ENCODE peak calls at places on chromosomes 11 and 22, in eight cellular contexts. One of them, this sample, is unnamed.
A peak's percentile ranks its signal among the peaks of the same experiment; 100 is the strongest.

GRCh38 chr11:125968363-125968762 is 22.5 kb downstream of the VSIG10L2 start:
- DNase-seq in AML-193: peak; percentile 26
- DNase-seq in iPS DF 6.9: no peak
- DNase-seq in adrenal gland: no peak
- DNase-seq in naive thymus-derived CD4-positive, alpha-beta T cell: no peak
- DNase-seq in AG08396: no peak
- DNase-seq in neural crest cell: no peak
- DNase-seq in A549: no peak
- DNase-seq in this sample: no peak

GRCh38 chr11:90243534-90243933 is 20.7 kb upstream of the CHORDC1 start:
- DNase-seq in naive thymus-derived CD4-positive, alpha-beta T cell: no peak
- DNase-seq in adrenal gland: no peak
- DNase-seq in neural crest cell: no peak
- DNase-seq in AG08396: no peak
- DNase-seq in AML-193: no peak
- DNase-seq in iPS DF 6.9: no peak
- DNase-seq in A549: no peak
- DNase-seq in this sample: no peak

GRCh38 chr22:25086902-25087282 is 112.8 kb upstream of the CRYBB3 start:
- DNase-seq in AML-193: no peak
- DNase-seq in A549: no peak
- DNase-seq in iPS DF 6.9: no peak
- DNase-seq in neural crest cell: no peak
- DNase-seq in naive thymus-derived CD4-positive, alpha-beta T cell: no peak
- DNase-seq in adrenal gland: no peak
- DNase-seq in AG08396: no peak
- DNase-seq in this sample: no peak

GRCh38 chr11:70193411-70194292 is 9.4 kb upstream of the FADD start:
- DNase-seq in AML-193: no peak
- DNase-seq in adrenal gland: no peak
- DNase-seq in iPS DF 6.9: no peak
- DNase-seq in A549: no peak
- DNase-seq in naive thymus-derived CD4-positive, alpha-beta T cell: no peak
- DNase-seq in neural crest cell: no peak
- DNase-seq in AG08396: no peak
- DNase-seq in this sample: no peak

GRCh38 chr11:64224891-64225607 is 937 bp downstream of the TRPT1 start:
- DNase-seq in iPS DF 6.9: no peak
- DNase-seq in naive thymus-derived CD4-positive, alpha-beta T cell: no peak
- DNase-seq in AG08396: no peak
- DNase-seq in neural crest cell: no peak
- DNase-seq in AML-193: no peak
- DNase-seq in A549: no peak
- DNase-seq in adrenal gland: peak; percentile 48
- DNase-seq in this sample: no peak

GRCh38 chr11:133219543-133219942 is 312.8 kb downstream of the OPCML start:
- DNase-seq in AG08396: no peak
- DNase-seq in neural crest cell: no peak
- DNase-seq in iPS DF 6.9: no peak
- DNase-seq in A549: no peak
- DNase-seq in adrenal gland: no peak
- DNase-seq in AML-193: no peak
- DNase-seq in naive thymus-derived CD4-positive, alpha-beta T cell: no peak
- DNase-seq in this sample: no peak

GRCh38 chr11:117290809-117291396 is at the start of gene BACE1-AS:
- DNase-seq in adrenal gland: no peak
- DNase-seq in neural crest cell: no peak
- DNase-seq in naive thymus-derived CD4-positive, alpha-beta T cell: no peak
- DNase-seq in A549: no peak
- DNase-seq in iPS DF 6.9: no peak
- DNase-seq in AML-193: no peak
- DNase-seq in AG08396: no peak
- DNase-seq in this sample: no peak

GRCh38 chr11:62497132-62497915 is 49.3 kb downstream of the AHNAK start:
- DNase-seq in iPS DF 6.9: no peak
- DNase-seq in adrenal gland: no peak
- DNase-seq in naive thymus-derived CD4-positive, alpha-beta T cell: no peak
- DNase-seq in A549: peak; percentile 75
- DNase-seq in AML-193: peak; percentile 79
- DNase-seq in neural crest cell: no peak
- DNase-seq in AG08396: no peak
- DNase-seq in this sample: no peak

GRCh38 chr11:134575504-134576230 is 163.6 kb upstream of the B3GAT1 start:
- DNase-seq in iPS DF 6.9: no peak
- DNase-seq in naive thymus-derived CD4-positive, alpha-beta T cell: no peak
- DNase-seq in AG08396: no peak
- DNase-seq in adrenal gland: no peak
- DNase-seq in neural crest cell: no peak
- DNase-seq in A549: no peak
- DNase-seq in AML-193: no peak
- DNase-seq in this sample: no peak

GRCh38 chr22:28241637-28242290 is 322.7 kb upstream of the PITPNB start:
- DNase-seq in A549: no peak
- DNase-seq in neural crest cell: no peak
- DNase-seq in iPS DF 6.9: no peak
- DNase-seq in naive thymus-derived CD4-positive, alpha-beta T cell: no peak
- DNase-seq in AG08396: no peak
- DNase-seq in adrenal gland: no peak
- DNase-seq in AML-193: peak; percentile 38
- DNase-seq in this sample: no peak

GRCh38 chr11:10622957-10623787 is 54.7 kb upstream of the LYVE1 start:
- DNase-seq in A549: no peak
- DNase-seq in neural crest cell: no peak
- DNase-seq in adrenal gland: no peak
- DNase-seq in AML-193: peak; percentile 95
- DNase-seq in AG08396: no peak
- DNase-seq in naive thymus-derived CD4-positive, alpha-beta T cell: peak; percentile 13
- DNase-seq in iPS DF 6.9: no peak
- DNase-seq in this sample: peak; percentile 18

GRCh38 chr11:57094206-57094940 is 87.4 kb upstream of the LRRC55 start:
- DNase-seq in neural crest cell: no peak
- DNase-seq in AG08396: no peak
- DNase-seq in adrenal gland: no peak
- DNase-seq in A549: no peak
- DNase-seq in naive thymus-derived CD4-positive, alpha-beta T cell: no peak
- DNase-seq in iPS DF 6.9: no peak
- DNase-seq in AML-193: no peak
- DNase-seq in this sample: no peak

GRCh38 chr22:37823134-37823985 is at the start of gene GALR3:
- DNase-seq in AML-193: no peak
- DNase-seq in naive thymus-derived CD4-positive, alpha-beta T cell: no peak
- DNase-seq in A549: no peak
- DNase-seq in AG08396: no peak
- DNase-seq in neural crest cell: no peak
- DNase-seq in iPS DF 6.9: no peak
- DNase-seq in adrenal gland: no peak
- DNase-seq in this sample: no peak

GRCh38 chr11:36628765-36629199 is 30.7 kb upstream of the RAG2 start:
- DNase-seq in iPS DF 6.9: no peak
- DNase-seq in A549: no peak
- DNase-seq in naive thymus-derived CD4-positive, alpha-beta T cell: no peak
- DNase-seq in AML-193: no peak
- DNase-seq in AG08396: no peak
- DNase-seq in adrenal gland: no peak
- DNase-seq in neural crest cell: no peak
- DNase-seq in this sample: no peak

GRCh38 chr11:34773826-34774225 is 142.4 kb downstream of the APIP start:
- DNase-seq in iPS DF 6.9: no peak
- DNase-seq in neural crest cell: no peak
- DNase-seq in naive thymus-derived CD4-positive, alpha-beta T cell: no peak
- DNase-seq in adrenal gland: no peak
- DNase-seq in AG08396: peak; percentile 51
- DNase-seq in A549: no peak
- DNase-seq in AML-193: no peak
- DNase-seq in this sample: no peak

GRCh38 chr22:16721969-16722368 is 103.2 kb downstream of the XKR3 start:
- DNase-seq in neural crest cell: no peak
- DNase-seq in AML-193: peak; percentile 87
- DNase-seq in iPS DF 6.9: no peak
- DNase-seq in A549: no peak
- DNase-seq in adrenal gland: no peak
- DNase-seq in naive thymus-derived CD4-positive, alpha-beta T cell: no peak
- DNase-seq in AG08396: no peak
- DNase-seq in this sample: no peak

GRCh38 chr11:9568854-9569587 is 4.4 kb upstream of the WEE1 start:
- DNase-seq in AG08396: peak; percentile 54
- DNase-seq in naive thymus-derived CD4-positive, alpha-beta T cell: no peak
- DNase-seq in adrenal gland: peak; percentile 19
- DNase-seq in iPS DF 6.9: no peak
- DNase-seq in AML-193: peak; percentile 40
- DNase-seq in neural crest cell: no peak
- DNase-seq in A549: peak; percentile 50
- DNase-seq in this sample: no peak

GRCh38 chr22:43819691-43820670 is 7.9 kb upstream of the EFCAB6 start:
- DNase-seq in adrenal gland: peak; percentile 3
- DNase-seq in neural crest cell: no peak
- DNase-seq in AML-193: no peak
- DNase-seq in naive thymus-derived CD4-positive, alpha-beta T cell: no peak
- DNase-seq in iPS DF 6.9: no peak
- DNase-seq in AG08396: no peak
- DNase-seq in A549: no peak
- DNase-seq in this sample: no peak

GRCh38 chr11:31926816-31927528 is 115.8 kb upstream of the PAX6 start:
- DNase-seq in AML-193: no peak
- DNase-seq in iPS DF 6.9: no peak
- DNase-seq in AG08396: no peak
- DNase-seq in A549: no peak
- DNase-seq in naive thymus-derived CD4-positive, alpha-beta T cell: no peak
- DNase-seq in adrenal gland: no peak
- DNase-seq in neural crest cell: no peak
- DNase-seq in this sample: no peak

GRCh38 chr22:20588843-20589581 is 81.6 kb downstream of the MED15 start:
- DNase-seq in iPS DF 6.9: no peak
- DNase-seq in naive thymus-derived CD4-positive, alpha-beta T cell: no peak
- DNase-seq in neural crest cell: no peak
- DNase-seq in AG08396: no peak
- DNase-seq in AML-193: no peak
- DNase-seq in adrenal gland: no peak
- DNase-seq in A549: no peak
- DNase-seq in this sample: no peak

GRCh38 chr22:23036684-23037428 is 33.5 kb upstream of the GNAZ start:
- DNase-seq in AG08396: peak; percentile 14
- DNase-seq in naive thymus-derived CD4-positive, alpha-beta T cell: no peak
- DNase-seq in AML-193: no peak
- DNase-seq in A549: no peak
- DNase-seq in adrenal gland: peak; percentile 61
- DNase-seq in iPS DF 6.9: no peak
- DNase-seq in neural crest cell: no peak
- DNase-seq in this sample: no peak

GRCh38 chr11:60182546-60183330 is at the start of gene MS4A6A:
- DNase-seq in adrenal gland: no peak
- DNase-seq in A549: no peak
- DNase-seq in AML-193: peak; percentile 31
- DNase-seq in AG08396: no peak
- DNase-seq in iPS DF 6.9: no peak
- DNase-seq in neural crest cell: no peak
- DNase-seq in naive thymus-derived CD4-positive, alpha-beta T cell: no peak
- DNase-seq in this sample: no peak

GRCh38 chr22:50698546-50698945 is 25.9 kb downstream of the SHANK3 start:
- DNase-seq in AML-193: no peak
- DNase-seq in adrenal gland: no peak
- DNase-seq in iPS DF 6.9: no peak
- DNase-seq in neural crest cell: no peak
- DNase-seq in naive thymus-derived CD4-positive, alpha-beta T cell: no peak
- DNase-seq in AG08396: no peak
- DNase-seq in A549: no peak
- DNase-seq in this sample: no peak

GRCh38 chr11:12715131-12715530 is 40.9 kb downstream of the TEAD1 start:
- DNase-seq in AG08396: no peak
- DNase-seq in neural crest cell: no peak
- DNase-seq in A549: no peak
- DNase-seq in iPS DF 6.9: no peak
- DNase-seq in naive thymus-derived CD4-positive, alpha-beta T cell: no peak
- DNase-seq in adrenal gland: no peak
- DNase-seq in AML-193: no peak
- DNase-seq in this sample: no peak

GRCh38 chr11:1827095-1827797 is 7.5 kb upstream of the SYT8 start:
- DNase-seq in naive thymus-derived CD4-positive, alpha-beta T cell: no peak
- DNase-seq in neural crest cell: no peak
- DNase-seq in A549: peak; percentile 55
- DNase-seq in AML-193: no peak
- DNase-seq in AG08396: peak; percentile 87
- DNase-seq in iPS DF 6.9: no peak
- DNase-seq in adrenal gland: no peak
- DNase-seq in this sample: no peak

GRCh38 chr11:134469627-134470026 is 57.6 kb upstream of the B3GAT1 start:
- DNase-seq in AML-193: no peak
- DNase-seq in naive thymus-derived CD4-positive, alpha-beta T cell: no peak
- DNase-seq in AG08396: peak; percentile 24
- DNase-seq in neural crest cell: no peak
- DNase-seq in iPS DF 6.9: no peak
- DNase-seq in adrenal gland: no peak
- DNase-seq in A549: no peak
- DNase-seq in this sample: no peak

GRCh38 chr22:40348025-40348658 is 1.8 kb downstream of the ADSL start:
- DNase-seq in AML-193: peak; percentile 62
- DNase-seq in neural crest cell: peak; percentile 14
- DNase-seq in iPS DF 6.9: no peak
- DNase-seq in naive thymus-derived CD4-positive, alpha-beta T cell: peak; percentile 54
- DNase-seq in A549: peak; percentile 46
- DNase-seq in adrenal gland: peak; percentile 73
- DNase-seq in AG08396: peak; percentile 74
- DNase-seq in this sample: no peak

GRCh38 chr22:38462960-38463784 is 4.7 kb upstream of the KDELR3 start:
- DNase-seq in AML-193: no peak
- DNase-seq in A549: no peak
- DNase-seq in naive thymus-derived CD4-positive, alpha-beta T cell: no peak
- DNase-seq in iPS DF 6.9: no peak
- DNase-seq in neural crest cell: peak; percentile 60
- DNase-seq in AG08396: no peak
- DNase-seq in adrenal gland: peak; percentile 28
- DNase-seq in this sample: no peak

GRCh38 chr11:126345759-126346585 is 9.5 kb upstream of the ST3GAL4 start:
- DNase-seq in iPS DF 6.9: no peak
- DNase-seq in naive thymus-derived CD4-positive, alpha-beta T cell: no peak
- DNase-seq in AG08396: peak; percentile 58
- DNase-seq in adrenal gland: peak; percentile 97
- DNase-seq in AML-193: peak; percentile 88
- DNase-seq in neural crest cell: no peak
- DNase-seq in A549: no peak
- DNase-seq in this sample: no peak

GRCh38 chr11:112270551-112271180 is 10.0 kb upstream of the PLET1 start:
- DNase-seq in adrenal gland: no peak
- DNase-seq in iPS DF 6.9: no peak
- DNase-seq in AML-193: no peak
- DNase-seq in naive thymus-derived CD4-positive, alpha-beta T cell: no peak
- DNase-seq in A549: no peak
- DNase-seq in neural crest cell: no peak
- DNase-seq in AG08396: no peak
- DNase-seq in this sample: no peak

GRCh38 chr11:10461276-10461790 is 6.3 kb downstream of the AMPD3 start:
- DNase-seq in naive thymus-derived CD4-positive, alpha-beta T cell: no peak
- DNase-seq in adrenal gland: no peak
- DNase-seq in AG08396: no peak
- DNase-seq in iPS DF 6.9: no peak
- DNase-seq in A549: no peak
- DNase-seq in AML-193: no peak
- DNase-seq in neural crest cell: no peak
- DNase-seq in this sample: no peak

GRCh38 chr11:9974375-9974774 is 310.5 kb downstream of the SWAP70 start:
- DNase-seq in AG08396: no peak
- DNase-seq in iPS DF 6.9: no peak
- DNase-seq in neural crest cell: no peak
- DNase-seq in adrenal gland: no peak
- DNase-seq in AML-193: no peak
- DNase-seq in A549: no peak
- DNase-seq in naive thymus-derived CD4-positive, alpha-beta T cell: no peak
- DNase-seq in this sample: no peak

This sample was measured in GM12864.